ENCODE peak calls at places on chromosome 1, in four cellular contexts. O is A673, S is Panc1, K is endothelial cell of umbilical vein. T is an unnamed sample. For H3K4me1, the result is how much of the 10 kb centered on the place peaks cover.

GRCh38 chr1:112026018-112026417 is 36.5 kb upstream of the KCND3 start:
- DNase-seq in S (no peak), O (no peak), K (no peak), T (no peak)

GRCh38 chr1:108913105-108913948 is 36.5 kb downstream of the GPSM2 start:
- DNase-seq in S (no peak), O (peak), K (peak), T (no peak)

GRCh38 chr1:30058966-30059365 is 664.4 kb downstream of the MATN1 start:
- DNase-seq in S (peak), O (peak), K (no peak), T (no peak)

GRCh38 chr1:85504417-85504816 is 39.5 kb upstream of the DDAH1 start:
- DNase-seq in K (no peak), S (no peak), O (no peak), T (no peak)

GRCh38 chr1:2971609-2972008 is 49.7 kb upstream of the ACTRT2 start:
- DNase-seq in S (no peak), K (no peak), O (no peak), T (no peak)

GRCh38 chr1:118995312-118996016 is 7.3 kb upstream of the TBX15 start:
- DNase-seq in S (no peak), K (no peak), O (no peak), T (no peak)

GRCh38 chr1:235873571-235873970 is 6.9 kb upstream of the LYST start:
- DNase-seq in S (no peak), O (no peak), K (peak), T (no peak)

GRCh38 chr1:61294828-61295428 is 212.6 kb downstream of the NFIA start:
- DNase-seq in K (no peak), S (no peak), O (no peak), T (no peak)

GRCh38 chr1:47785561-47786271 is 211.5 kb downstream of the TRABD2B start:
- DNase-seq in S (no peak), O (no peak), K (no peak), T (no peak)

GRCh38 chr1:29628190-29628589 is 391.9 kb downstream of the PTPRU start:
- DNase-seq in O (no peak), S (no peak), K (no peak), T (no peak)

GRCh38 chr1:182993746-182994145 is 29.5 kb upstream of the LAMC1 start:
- DNase-seq in S (no peak), O (no peak), K (no peak), T (no peak)

GRCh38 chr1:85612704-85613361 is 32.3 kb downstream of the CCN1 start:
- DNase-seq in S (peak), K (peak), O (peak), T (no peak)

GRCh38 chr1:168178227-168178637 is 530 bp upstream of the TIPRL start:
- DNase-seq in S (no peak), K (no peak), O (no peak), T (no peak)

GRCh38 chr1:168178638-168179410 is at the start of gene TIPRL:
- DNase-seq in O (peak), S (peak), K (peak), T (peak)

GRCh38 chr1:168179411-168180147 is 817 bp downstream of the TIPRL start:
- DNase-seq in O (peak), K (no peak), S (no peak), T (no peak)

GRCh38 chr1:168180148-168180524 is 1.4 kb downstream of the TIPRL start:
- DNase-seq in S (no peak), K (no peak), O (no peak), T (no peak)
- H3K4me3 ChIP-seq in S (peak), K (peak), O (peak), T (peak)

GRCh38 chr1:234545512-234546386 is 64.2 kb downstream of the IRF2BP2 start:
- DNase-seq in K (peak), S (no peak), O (no peak), T (no peak)
- H3K4me1 ChIP-seq in K (under half), S (under half), O (under half), T (half or more)

GRCh38 chr1:227330279-227330678 is 12.0 kb upstream of the CDC42BPA start:
- DNase-seq in K (no peak), O (no peak), S (no peak), T (no peak)

GRCh38 chr1:227333423-227333822 is 15.1 kb upstream of the CDC42BPA start:
- DNase-seq in K (no peak), O (no peak), S (no peak), T (no peak)

GRCh38 chr1:227330709-227331108 is 12.4 kb upstream of the CDC42BPA start:
- DNase-seq in K (no peak), S (no peak), O (no peak), T (no peak)

DNA sequence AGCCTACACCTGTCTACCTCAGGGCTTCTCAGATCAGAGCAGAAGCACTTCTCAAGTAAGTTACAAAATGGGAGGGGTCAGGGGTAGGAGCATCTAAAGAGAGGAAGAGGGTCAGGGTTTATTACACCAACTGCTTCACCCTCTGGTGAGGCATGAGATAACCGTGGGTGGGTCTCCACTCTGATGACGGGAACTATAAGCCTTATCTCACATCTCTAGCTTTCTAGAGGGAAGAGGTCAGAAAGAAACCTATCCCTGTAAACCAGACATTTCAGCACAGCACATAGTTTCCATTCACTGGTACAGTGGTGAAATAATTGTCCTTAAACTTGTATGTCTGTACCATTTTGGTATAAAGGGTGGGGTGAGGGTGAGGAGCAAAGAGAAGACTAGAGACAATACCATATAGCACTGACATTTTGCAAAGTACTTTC is 17.3 kb upstream of the CDC42BPA start:
- DNase-seq in K (no peak), S (no peak), O (no peak), T (no peak)
- H3K4me3 ChIP-seq in K (no peak), S (no peak), O (no peak), T (no peak)

GRCh38 chr1:206588492-206588891 is 23.8 kb downstream of the EIF2D start:
- DNase-seq in K (no peak), S (no peak), O (no peak), T (no peak)
- H3K4me1 ChIP-seq in K (under half), S (under half), O (under half), T (under half)

DNA sequence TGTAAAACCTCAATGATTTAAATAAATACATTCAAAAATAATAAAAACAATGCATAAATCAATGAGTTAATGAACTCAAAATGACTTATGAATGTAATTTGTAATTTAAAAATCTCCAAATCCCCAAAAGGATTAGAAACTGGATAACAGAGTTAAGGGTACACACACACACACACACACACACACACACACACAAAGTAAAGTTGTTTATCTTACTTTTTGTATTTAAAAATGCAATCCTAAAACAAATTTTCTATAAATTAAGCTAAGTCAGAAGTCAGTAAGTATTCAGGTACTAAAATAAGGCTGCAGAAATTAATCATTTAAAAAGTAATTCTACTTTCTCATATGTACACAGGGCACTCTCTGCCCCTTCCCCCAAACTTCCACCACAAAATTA is 1.8 kb downstream of the LRIF1 start:
- DNase-seq in K (no peak), O (no peak), S (no peak), T (no peak)
- H3K4me3 ChIP-seq in K (no peak), O (peak), S (peak), T (peak)